ENCODE peak calls at places on chromosome 9, in four cellular contexts. One of them, this sample, is unnamed.

GRCh38 chr9:29212590-29213373 is 1639.5 kb upstream of the C9orf72 start:
- DNase-seq in tibial nerve: no peak
- DNase-seq in SK-N-SH: peak
- DNase-seq in ovary: no peak
- DNase-seq in this sample: no peak

GRCh38 chr9:133521122-133522072 is 3.4 kb downstream of the MYMK start:
- DNase-seq in SK-N-SH: no peak
- DNase-seq in ovary: no peak
- DNase-seq in tibial nerve: no peak
- DNase-seq in this sample: no peak

GRCh38 chr9:89366711-89367110 is 48.4 kb downstream of the SECISBP2 start:
- DNase-seq in SK-N-SH: no peak
- DNase-seq in ovary: peak
- DNase-seq in tibial nerve: no peak
- DNase-seq in this sample: no peak

GRCh38 chr9:131045300-131046092 is 36.5 kb downstream of the LAMC3 start:
- DNase-seq in ovary: no peak
- DNase-seq in tibial nerve: no peak
- DNase-seq in SK-N-SH: no peak
- DNase-seq in this sample: no peak

GRCh38 chr9:98742325-98743280 is 33.9 kb upstream of the GABBR2 start:
- DNase-seq in ovary: no peak
- DNase-seq in SK-N-SH: no peak
- DNase-seq in tibial nerve: no peak
- DNase-seq in this sample: no peak

GRCh38 chr9:121191235-121191634 is 10.4 kb downstream of the RAB14 start:
- DNase-seq in tibial nerve: no peak
- DNase-seq in ovary: no peak
- DNase-seq in SK-N-SH: no peak
- DNase-seq in this sample: no peak

GRCh38 chr9:121773954-121774714 is 122.7 kb downstream of the DAB2IP start:
- DNase-seq in tibial nerve: no peak
- DNase-seq in ovary: peak
- DNase-seq in SK-N-SH: no peak
- DNase-seq in this sample: no peak

GRCh38 chr9:37984278-37984671 is 80.3 kb upstream of the SLC25A51 start:
- DNase-seq in tibial nerve: no peak
- DNase-seq in ovary: no peak
- DNase-seq in SK-N-SH: no peak
- DNase-seq in this sample: no peak

GRCh38 chr9:16133556-16134227 is 580.8 kb downstream of the CCDC171 start:
- DNase-seq in tibial nerve: no peak
- DNase-seq in ovary: peak
- DNase-seq in SK-N-SH: peak
- DNase-seq in this sample: peak

GRCh38 chr9:35938474-35939145 is 19.3 kb downstream of the OR2S2 start:
- DNase-seq in ovary: no peak
- DNase-seq in tibial nerve: no peak
- DNase-seq in SK-N-SH: no peak
- DNase-seq in this sample: no peak

GRCh38 chr9:110095776-110096175 is 112.2 kb downstream of the C9orf152 start:
- DNase-seq in ovary: no peak
- DNase-seq in tibial nerve: no peak
- DNase-seq in SK-N-SH: no peak
- DNase-seq in this sample: no peak

GRCh38 chr9:35111006-35111933 is 4.4 kb downstream of the ATOSB start:
- DNase-seq in SK-N-SH: peak
- DNase-seq in tibial nerve: peak
- DNase-seq in ovary: peak
- DNase-seq in this sample: peak

GRCh38 chr9:19117039-19117716 is 10.1 kb downstream of the PLIN2 start:
- DNase-seq in SK-N-SH: no peak
- DNase-seq in ovary: no peak
- DNase-seq in tibial nerve: no peak
- DNase-seq in this sample: no peak

GRCh38 chr9:69131682-69132081 is 42.4 kb upstream of the TJP2 start:
- DNase-seq in ovary: no peak
- DNase-seq in tibial nerve: no peak
- DNase-seq in SK-N-SH: no peak
- DNase-seq in this sample: no peak

DNA sequence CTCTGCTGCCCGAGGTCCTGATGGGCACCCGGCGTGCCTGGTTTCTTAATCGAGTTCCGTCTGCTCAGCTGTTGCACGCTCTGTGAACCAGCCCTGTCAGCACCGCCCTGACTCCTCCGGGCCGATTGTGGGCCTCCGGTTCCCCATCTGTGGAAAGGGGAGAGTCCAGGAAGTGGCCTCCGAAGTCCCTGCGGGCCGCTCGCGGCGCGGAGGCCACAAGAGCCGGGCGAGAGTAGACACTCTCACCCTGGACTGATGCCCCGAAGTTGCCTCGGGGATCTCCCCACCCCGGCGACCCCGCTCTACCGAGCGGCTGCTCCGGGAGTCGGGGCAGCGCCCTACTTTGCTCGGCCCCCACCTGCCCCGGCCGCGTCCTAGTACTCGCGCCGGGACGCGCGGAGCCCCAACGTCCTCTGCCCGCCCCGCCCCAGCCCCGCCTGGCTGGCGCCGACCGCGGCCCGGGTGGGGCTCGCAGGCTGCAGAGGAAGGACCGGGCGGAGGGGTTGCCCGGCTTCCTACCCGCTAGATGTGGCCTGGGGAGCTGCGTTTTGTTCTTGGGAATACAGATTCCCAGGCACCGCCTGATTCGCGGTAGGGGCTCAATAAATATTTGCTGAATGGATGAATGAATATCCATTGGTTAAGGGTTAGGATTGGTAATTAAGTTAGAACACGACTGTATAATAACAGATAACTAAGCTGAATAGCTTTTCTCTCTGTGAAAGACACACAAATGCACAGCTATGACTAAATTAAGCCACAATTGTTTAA is 935 bp upstream of the ZNF367 start:
- DNase-seq in ovary: peak
- DNase-seq in SK-N-SH: peak
- DNase-seq in tibial nerve: peak
- DNase-seq in this sample: peak
- TF ChIP-seq EP300 in ovary: no peak
- TF ChIP-seq EP300 in SK-N-SH: no peak
- TF ChIP-seq EP300 in tibial nerve: no peak
- TF ChIP-seq EP300 in this sample: no peak

GRCh38 chr9:124868511-124869465 is 6.9 kb downstream of the ARPC5L start:
- DNase-seq in SK-N-SH: peak
- DNase-seq in ovary: peak
- DNase-seq in tibial nerve: peak
- DNase-seq in this sample: peak
- TF ChIP-seq EP300 in SK-N-SH: no peak
- TF ChIP-seq EP300 in ovary: no peak
- TF ChIP-seq EP300 in tibial nerve: peak
- TF ChIP-seq EP300 in this sample: no peak

GRCh38 chr9:22718653-22719052 is 272.0 kb downstream of the DMRTA1 start:
- DNase-seq in ovary: no peak
- DNase-seq in tibial nerve: no peak
- DNase-seq in SK-N-SH: no peak
- DNase-seq in this sample: no peak

GRCh38 chr9:22722492-22722891 is 275.9 kb downstream of the DMRTA1 start:
- DNase-seq in tibial nerve: no peak
- DNase-seq in ovary: no peak
- DNase-seq in SK-N-SH: no peak
- DNase-seq in this sample: no peak
- TF ChIP-seq EP300 in tibial nerve: no peak
- TF ChIP-seq EP300 in ovary: no peak
- TF ChIP-seq EP300 in SK-N-SH: no peak
- TF ChIP-seq EP300 in this sample: no peak

GRCh38 chr9:114072181-114073140 is 5.6 kb downstream of the AMBP start:
- DNase-seq in SK-N-SH: no peak
- DNase-seq in ovary: peak
- DNase-seq in tibial nerve: no peak
- DNase-seq in this sample: peak
- TF ChIP-seq EP300 in SK-N-SH: no peak
- TF ChIP-seq EP300 in ovary: no peak
- TF ChIP-seq EP300 in tibial nerve: no peak
- TF ChIP-seq EP300 in this sample: no peak

GRCh38 chr9:119588874-119589560 is 219.8 kb upstream of the BRINP1 start:
- DNase-seq in tibial nerve: no peak
- DNase-seq in SK-N-SH: no peak
- DNase-seq in ovary: no peak
- DNase-seq in this sample: no peak
- TF ChIP-seq EP300 in tibial nerve: no peak
- TF ChIP-seq EP300 in SK-N-SH: no peak
- TF ChIP-seq EP300 in ovary: no peak
- TF ChIP-seq EP300 in this sample: no peak

GRCh38 chr9:9942764-9943424 is 669.9 kb downstream of the PTPRD start:
- DNase-seq in SK-N-SH: peak
- DNase-seq in tibial nerve: peak
- DNase-seq in ovary: peak
- DNase-seq in this sample: peak
- TF ChIP-seq EP300 in SK-N-SH: no peak
- TF ChIP-seq EP300 in tibial nerve: no peak
- TF ChIP-seq EP300 in ovary: no peak
- TF ChIP-seq EP300 in this sample: no peak

GRCh38 chr9:125079931-125080330 is 63.4 kb downstream of the SCAI start:
- DNase-seq in ovary: no peak
- DNase-seq in tibial nerve: no peak
- DNase-seq in SK-N-SH: no peak
- DNase-seq in this sample: no peak

GRCh38 chr9:125091121-125091520 is 52.2 kb downstream of the SCAI start:
- DNase-seq in SK-N-SH: no peak
- DNase-seq in tibial nerve: no peak
- DNase-seq in ovary: no peak
- DNase-seq in this sample: no peak

GRCh38 chr9:125088752-125089151 is 54.6 kb downstream of the SCAI start:
- DNase-seq in tibial nerve: no peak
- DNase-seq in ovary: no peak
- DNase-seq in SK-N-SH: no peak
- DNase-seq in this sample: no peak

GRCh38 chr9:125089331-125089730 is 54.0 kb downstream of the SCAI start:
- DNase-seq in tibial nerve: no peak
- DNase-seq in SK-N-SH: no peak
- DNase-seq in ovary: no peak
- DNase-seq in this sample: no peak

GRCh38 chr9:125085703-125086477 is 57.4 kb downstream of the SCAI start:
- DNase-seq in SK-N-SH: no peak
- DNase-seq in tibial nerve: no peak
- DNase-seq in ovary: no peak
- DNase-seq in this sample: no peak
- TF ChIP-seq EP300 in SK-N-SH: no peak
- TF ChIP-seq EP300 in tibial nerve: no peak
- TF ChIP-seq EP300 in ovary: no peak
- TF ChIP-seq EP300 in this sample: no peak

DNA sequence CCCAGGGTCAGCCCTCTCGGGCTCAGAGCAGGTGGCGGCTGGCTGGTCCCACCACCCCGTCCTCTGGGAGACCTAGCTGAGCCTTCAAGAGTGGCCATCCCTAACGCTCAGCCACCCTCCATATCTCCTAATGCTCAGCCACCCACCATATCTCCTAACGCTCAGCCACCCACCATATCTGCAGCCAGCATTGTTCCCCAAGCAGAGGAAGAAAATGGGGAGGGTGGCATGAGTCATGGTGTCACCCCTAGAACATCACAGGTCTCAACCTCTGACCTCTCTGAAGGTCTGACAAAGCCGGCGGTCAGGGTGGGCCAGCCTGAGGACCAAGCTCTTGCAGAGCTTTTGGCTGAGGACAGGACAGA is 14.7 kb downstream of the LHX3 start:
- DNase-seq in SK-N-SH: no peak
- DNase-seq in ovary: no peak
- DNase-seq in tibial nerve: no peak
- DNase-seq in this sample: no peak
- TF ChIP-seq EP300 in SK-N-SH: no peak
- TF ChIP-seq EP300 in ovary: no peak
- TF ChIP-seq EP300 in tibial nerve: no peak
- TF ChIP-seq EP300 in this sample: no peak

GRCh38 chr9:114521846-114522245 is 16.6 kb upstream of the WHRN start:
- DNase-seq in SK-N-SH: no peak
- DNase-seq in ovary: no peak
- DNase-seq in tibial nerve: no peak
- DNase-seq in this sample: no peak
- TF ChIP-seq EP300 in SK-N-SH: no peak
- TF ChIP-seq EP300 in ovary: no peak
- TF ChIP-seq EP300 in tibial nerve: no peak
- TF ChIP-seq EP300 in this sample: no peak

DNA sequence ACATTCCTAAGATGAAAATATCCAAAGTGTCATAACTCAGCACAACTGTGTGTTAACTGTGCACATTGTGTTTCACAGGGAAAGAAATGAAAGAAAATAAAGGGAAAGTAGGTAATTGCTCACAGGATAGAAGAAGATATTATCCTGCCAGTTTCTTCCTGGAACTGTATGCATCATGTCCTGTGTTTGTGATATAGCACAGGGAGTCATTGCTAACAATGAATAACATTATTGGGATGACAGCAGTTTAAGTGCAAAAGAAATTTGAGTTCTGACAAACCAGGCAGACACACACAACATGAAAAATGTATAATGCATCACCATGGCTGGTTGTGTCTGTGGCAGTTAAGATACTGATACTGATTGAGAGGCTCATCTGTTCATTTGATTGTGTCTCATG is 145.4 kb downstream of the SPATA31D1 start:
- DNase-seq in tibial nerve: no peak
- DNase-seq in ovary: no peak
- DNase-seq in SK-N-SH: no peak
- DNase-seq in this sample: no peak
- TF ChIP-seq EP300 in tibial nerve: no peak
- TF ChIP-seq EP300 in ovary: no peak
- TF ChIP-seq EP300 in SK-N-SH: peak
- TF ChIP-seq EP300 in this sample: no peak

This sample was measured in transverse colon.